ENCODE peak calls at places on chromosome 4, in six cellular contexts. J is GM23338, M is fibroblast of lung, F is HCT116, P is keratinocyte, O is PC-3. Y is an unnamed sample.

GRCh38 chr4:77015390-77015789 is 60.4 kb downstream of the CCNI start:
- DNase-seq in M (peak), J (peak), O (no peak), F (no peak), P (no peak), Y (peak)

GRCh38 chr4:95627709-95628108 is 78.9 kb upstream of the UNC5C start:
- DNase-seq in M (no peak), J (no peak), P (no peak), O (no peak), F (no peak), Y (peak)

GRCh38 chr4:90958256-90958895 is 831.2 kb downstream of the CCSER1 start:
- DNase-seq in F (peak), P (no peak), J (peak), O (peak), M (peak), Y (peak)

GRCh38 chr4:16250665-16251365 is 24.5 kb upstream of the TAPT1 start:
- DNase-seq in P (no peak), M (no peak), J (peak), O (peak), F (no peak), Y (no peak)

GRCh38 chr4:2712261-2712842 is 43.8 kb downstream of the TNIP2 start:
- DNase-seq in O (no peak), P (no peak), J (peak), M (peak), F (peak), Y (peak)

GRCh38 chr4:3297066-3297859 is 4.4 kb downstream of the RGS12 start:
- DNase-seq in O (no peak), P (no peak), J (no peak), F (no peak), M (no peak), Y (no peak)

GRCh38 chr4:16196482-16197393 is 29.5 kb downstream of the TAPT1 start:
- DNase-seq in J (peak), O (peak), P (no peak), M (peak), F (peak), Y (peak)

GRCh38 chr4:22003878-22004277 is 55.3 kb upstream of the KCNIP4 start:
- DNase-seq in J (peak), P (no peak), O (no peak), F (no peak), M (no peak), Y (no peak)

GRCh38 chr4:56127698-56128097 is 179.0 kb downstream of the CEP135 start:
- DNase-seq in P (no peak), O (no peak), J (no peak), M (peak), F (no peak), Y (no peak)

GRCh38 chr4:74374561-74375327 is 9.8 kb downstream of the EREG start:
- DNase-seq in M (peak), O (peak), P (peak), J (no peak), F (peak), Y (peak)

GRCh38 chr4:105186701-105187158 is 40.1 kb downstream of the TET2 start:
- DNase-seq in P (no peak), F (no peak), J (no peak), O (peak), M (peak), Y (peak)

GRCh38 chr4:156957558-156957957 is 14.0 kb downstream of the PDGFC start:
- DNase-seq in J (no peak), F (no peak), P (no peak), M (no peak), O (peak), Y (no peak)

GRCh38 chr4:40924096-40924792 is 174.5 kb downstream of the NSUN7 start:
- DNase-seq in F (peak), P (no peak), M (peak), J (peak), O (peak), Y (peak)

GRCh38 chr4:135243960-135244561 is 1042.5 kb upstream of the PABPC4L start:
- DNase-seq in J (no peak), M (peak), O (no peak), P (no peak), F (no peak), Y (no peak)

GRCh38 chr4:168633071-168633470 is 136.2 kb downstream of the PALLD start:
- DNase-seq in J (no peak), F (no peak), M (no peak), P (no peak), O (peak), Y (peak)

GRCh38 chr4:3415471-3416141 is 26.2 kb upstream of the HGFAC start:
- DNase-seq in F (no peak), J (no peak), O (no peak), P (no peak), M (no peak), Y (no peak)

GRCh38 chr4:158079661-158080060 is 93.2 kb downstream of the GASK1B start:
- DNase-seq in J (no peak), O (no peak), P (no peak), F (no peak), M (no peak), Y (peak)

GRCh38 chr4:26273308-26273980 is 47.4 kb upstream of the RBPJ start:
- DNase-seq in O (no peak), F (no peak), P (no peak), J (peak), M (no peak), Y (no peak)

GRCh38 chr4:40423735-40424134 is 88.6 kb downstream of the CHRNA9 start:
- DNase-seq in F (no peak), P (no peak), M (peak), O (no peak), J (no peak), Y (no peak)

GRCh38 chr4:52288212-52288611 is 237.1 kb downstream of the SPATA18 start:
- DNase-seq in F (no peak), O (no peak), M (no peak), P (no peak), J (no peak), Y (no peak)

GRCh38 chr4:15738877-15739276 is 36.0 kb downstream of the BST1 start:
- DNase-seq in O (no peak), P (no peak), J (no peak), F (no peak), M (no peak), Y (no peak)

GRCh38 chr4:103364066-103364465 is 165.9 kb upstream of the CENPE start:
- DNase-seq in O (no peak), P (no peak), F (no peak), M (no peak), J (no peak), Y (no peak)

GRCh38 chr4:1040344-1041146 is 29.1 kb downstream of the FGFRL1 start:
- DNase-seq in P (no peak), F (no peak), M (no peak), O (no peak), J (no peak), Y (no peak)

GRCh38 chr4:129223955-129224354 is 128.0 kb downstream of the C4orf33 start:
- DNase-seq in F (no peak), M (no peak), O (no peak), J (no peak), P (no peak), Y (peak)

GRCh38 chr4:44493924-44494323 is 45.3 kb upstream of the KCTD8 start:
- DNase-seq in O (peak), P (no peak), J (peak), M (no peak), F (no peak), Y (peak)

GRCh38 chr4:112516076-112516385 is at the start of gene NEUROG2:
- DNase-seq in O (no peak), P (no peak), F (no peak), M (no peak), J (no peak), Y (no peak)

GRCh38 chr4:23909671-23910070 is 19.8 kb upstream of the PPARGC1A start:
- DNase-seq in J (no peak), M (no peak), P (no peak), O (peak), F (no peak), Y (no peak)

GRCh38 chr4:148056879-148057278 is 325.0 kb downstream of the ARHGAP10 start:
- DNase-seq in F (peak), P (peak), O (peak), J (peak), M (peak), Y (peak)

GRCh38 chr4:151857368-151857767 is 96.6 kb upstream of the GATB start:
- DNase-seq in M (no peak), O (no peak), J (no peak), F (no peak), P (no peak), Y (no peak)

GRCh38 chr4:74675673-74676279 is 118.5 kb downstream of the BTC start:
- DNase-seq in F (peak), P (peak), M (peak), O (peak), J (peak), Y (peak)

GRCh38 chr4:7171191-7171900 is 21.0 kb upstream of the SORCS2 start:
- DNase-seq in O (no peak), J (no peak), F (no peak), P (no peak), M (no peak), Y (no peak)

GRCh38 chr4:160877087-160877790 is 1286.6 kb downstream of the FSTL5 start:
- DNase-seq in M (no peak), P (no peak), F (no peak), J (peak), O (peak), Y (peak)

GRCh38 chr4:184383497-184384055 is 90.8 kb downstream of the IRF2 start:
- DNase-seq in O (peak), P (peak), J (no peak), F (peak), M (peak), Y (peak)
- TF ChIP-seq CTCF in O (no peak), P (no peak), J (no peak), F (no peak), M (no peak), Y (no peak)

GRCh38 chr4:121765941-121766538 is 1.1 kb upstream of the SMIM43 start:
- DNase-seq in M (no peak), O (no peak), F (no peak), P (no peak), J (peak), Y (no peak)

GRCh38 chr4:121764702-121765367 is at the start of gene SMIM43:
- DNase-seq in P (no peak), J (peak), M (no peak), F (no peak), O (no peak), Y (peak)

GRCh38 chr4:121769341-121769740 is 4.4 kb upstream of the SMIM43 start:
- DNase-seq in P (no peak), J (no peak), M (no peak), F (no peak), O (no peak), Y (no peak)

GRCh38 chr4:121764303-121764701 is 662 bp downstream of the SMIM43 start:
- DNase-seq in O (no peak), F (no peak), P (no peak), J (no peak), M (no peak), Y (no peak)

GRCh38 chr4:121765368-121765705 is 373 bp upstream of the SMIM43 start:
- DNase-seq in P (no peak), F (no peak), O (no peak), M (no peak), J (no peak), Y (no peak)
- TF ChIP-seq EZH2 in P (no peak), F (no peak), O (no peak), M (no peak), J (peak), Y (no peak)

GRCh38 chr4:139188648-139189416 is 11.8 kb upstream of the ELF2 start:
- DNase-seq in M (no peak), F (no peak), O (no peak), P (no peak), J (no peak), Y (peak)

GRCh38 chr4:139189417-139189749 is 12.4 kb upstream of the ELF2 start:
- DNase-seq in F (no peak), O (no peak), P (no peak), J (no peak), M (no peak), Y (no peak)

DNA sequence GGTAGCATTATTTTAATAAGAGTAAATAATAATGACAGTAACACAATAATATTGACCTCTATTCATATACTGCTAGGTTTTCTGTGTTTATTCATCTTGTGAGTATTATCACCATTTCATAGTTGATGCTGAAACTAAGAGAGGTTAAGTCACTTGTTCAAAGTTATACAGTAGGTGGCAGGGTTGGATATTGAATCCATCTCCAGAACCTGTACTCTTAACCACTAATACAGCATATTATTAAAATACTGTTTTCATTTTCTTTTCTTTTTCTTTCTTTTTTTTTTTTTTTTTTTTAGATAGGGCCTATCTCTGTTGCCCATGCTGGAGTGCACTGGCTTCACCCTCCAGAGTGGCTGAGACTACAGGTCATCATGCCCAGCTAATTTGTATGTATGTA is 7.1 kb upstream of the ELF2 start:
- DNase-seq in P (no peak), M (peak), O (peak), J (no peak), F (no peak), Y (peak)
- TF ChIP-seq CTCF in P (no peak), M (no peak), O (peak), J (peak), F (no peak), Y (peak)

GRCh38 chr4:139278956-139279722 is 886 bp downstream of the MGARP start:
- DNase-seq in M (peak), P (no peak), O (no peak), J (peak), F (no peak), Y (no peak)
- TF ChIP-seq EZH2 in M (no peak), P (no peak), O (no peak), J (peak), F (no peak), Y (no peak)

DNA sequence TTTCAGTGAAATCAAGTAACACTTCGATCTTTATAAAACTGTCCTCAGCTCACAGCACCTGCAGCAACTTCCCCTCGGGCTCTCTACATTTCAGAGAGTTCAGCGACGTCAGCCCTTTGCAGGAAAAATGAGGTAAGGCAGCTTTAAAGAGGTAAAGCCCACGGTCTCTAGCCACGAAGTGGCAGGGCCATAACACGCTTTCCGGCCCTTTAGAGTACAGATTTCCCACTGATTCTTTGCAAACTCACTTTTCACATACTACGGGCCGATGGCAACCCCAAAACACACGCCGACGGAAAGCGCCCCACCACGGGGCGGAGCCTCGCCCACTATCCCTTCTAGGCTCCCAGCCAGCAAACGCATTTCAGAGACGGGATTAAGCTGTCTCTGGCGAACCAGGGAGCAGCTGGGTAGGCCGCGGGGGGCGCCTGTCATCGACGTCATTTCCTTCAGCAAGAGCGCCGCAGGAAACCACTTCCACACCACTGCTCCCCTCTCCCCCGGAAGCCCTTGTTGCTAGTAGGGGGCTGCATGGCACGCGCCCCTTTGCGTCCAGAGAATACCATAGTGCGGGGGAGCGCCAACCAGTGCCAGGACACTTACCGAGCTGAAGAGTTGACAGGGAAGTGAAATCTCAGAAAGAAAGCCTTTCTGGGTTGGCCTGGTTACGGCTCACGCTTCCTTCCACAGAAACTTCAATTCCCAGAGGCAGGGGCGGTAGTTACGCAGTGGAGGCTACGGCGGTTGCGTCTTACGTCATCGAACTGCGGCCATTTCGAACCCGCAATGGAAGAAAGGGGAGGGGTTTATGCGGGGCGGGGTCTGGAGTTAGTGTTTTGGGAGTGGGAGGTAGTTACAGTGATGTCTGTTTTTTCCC is at the start of gene TRMT10A:
- DNase-seq in J (peak), O (peak), F (peak), M (peak), P (peak), Y (peak)
- TF ChIP-seq CTCF in J (peak), O (no peak), F (no peak), M (no peak), P (no peak), Y (no peak)

DNA sequence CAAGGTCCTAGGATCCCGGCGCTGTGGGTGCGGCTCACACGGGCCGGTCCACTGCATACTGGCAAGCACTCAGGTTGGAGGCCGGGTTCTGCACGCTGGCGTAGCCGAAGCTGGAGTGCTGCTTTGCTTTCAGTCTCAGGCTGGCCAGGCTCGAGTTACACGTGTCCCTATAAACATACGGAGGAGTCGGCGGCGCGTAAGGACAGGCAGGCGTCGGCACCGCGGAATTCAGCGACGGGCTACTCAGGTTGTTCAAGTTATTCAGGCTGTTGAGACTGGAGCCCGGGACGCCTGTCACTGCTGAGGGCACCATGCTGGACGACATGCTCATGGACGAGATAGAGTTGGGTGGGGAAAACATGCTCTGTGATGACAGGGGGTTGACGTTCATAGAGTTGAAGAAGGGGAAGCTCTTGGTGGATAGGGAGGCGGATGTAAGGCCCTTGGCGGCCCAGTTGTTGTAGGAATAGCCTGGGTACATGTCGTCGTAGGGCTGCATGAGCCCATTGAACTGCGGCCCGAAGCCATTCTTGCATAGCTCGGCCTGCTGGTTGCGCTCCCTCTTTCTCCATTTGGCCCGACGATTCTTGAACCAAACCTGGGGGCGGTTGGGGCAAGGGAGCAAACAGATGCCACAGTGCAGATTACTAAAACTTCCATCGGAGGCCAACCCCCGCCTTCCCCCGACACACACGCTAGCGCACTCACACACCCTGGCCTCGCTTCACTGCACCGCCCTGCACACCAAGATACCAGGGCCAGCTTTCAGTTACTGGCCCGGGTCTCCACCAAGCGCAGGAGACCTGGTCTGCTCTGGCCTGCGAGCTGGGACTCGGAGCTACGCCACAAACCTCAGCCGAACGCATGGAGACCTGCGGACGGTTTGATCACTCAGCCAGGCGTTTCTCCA is 4.5 kb downstream of the PITX2 start:
- DNase-seq in M (no peak), J (peak), P (no peak), F (no peak), O (peak), Y (no peak)
- TF ChIP-seq EZH2 in M (peak), J (peak), P (peak), F (no peak), O (no peak), Y (no peak)

GRCh38 chr4:139085141-139085540 is 69.6 kb downstream of the NOCT start:
- DNase-seq in M (peak), F (no peak), O (peak), P (no peak), J (no peak), Y (no peak)
- TF ChIP-seq CTCF in M (no peak), F (peak), O (peak), P (no peak), J (no peak), Y (peak)

Y was measured in A673.